ENCODE peak calls at places on chromosome 15, in nine cellular contexts. Y, G, K, A, Z, E, U, I and W are unnamed samples. For H3K36me3, the result is how much of the 10 kb centered on the place peaks cover.

GRCh38 chr15:33454996-33455395 is 144.2 kb downstream of the RYR3 start:
- DNase-seq in Z (no peak), A (no peak), K (no peak), U (no peak), I (no peak), G (no peak), E (no peak), Y (no peak), W (no peak)

GRCh38 chr15:38487383-38487782 is 33.5 kb downstream of the FAM98B start:
- DNase-seq in Y (no peak), G (no peak), I (no peak), E (no peak), K (no peak), U (no peak), A (no peak), Z (no peak), W (no peak)

GRCh38 chr15:61295239-61295638 is 66.1 kb upstream of the RORA start:
- DNase-seq in K (no peak), E (no peak), G (no peak), Z (no peak), Y (no peak), I (no peak), U (no peak), A (no peak), W (peak)

GRCh38 chr15:39018966-39019365 is 454.4 kb upstream of the RASGRP1 start:
- DNase-seq in K (no peak), A (no peak), Y (no peak), E (no peak), Z (no peak), G (no peak), I (no peak), U (no peak), W (no peak)

GRCh38 chr15:53312707-53313106 is 446.8 kb downstream of the WDR72 start:
- DNase-seq in G (peak), K (no peak), E (no peak), I (no peak), U (no peak), Y (no peak), A (no peak), Z (no peak), W (no peak)

GRCh38 chr15:67177750-67178149 is 76.7 kb downstream of the AAGAB start:
- DNase-seq in I (no peak), K (no peak), U (no peak), E (no peak), G (no peak), A (no peak), Z (no peak), Y (peak), W (no peak)

GRCh38 chr15:83322061-83322460 is 37.6 kb upstream of the BNC1 start:
- DNase-seq in Y (peak), I (no peak), G (peak), Z (no peak), K (no peak), U (no peak), A (no peak), E (no peak), W (no peak)

GRCh38 chr15:39079296-39079834 is 501.5 kb upstream of the THBS1 start:
- DNase-seq in E (no peak), G (no peak), Z (peak), I (no peak), U (no peak), Y (peak), A (no peak), K (peak), W (no peak)

GRCh38 chr15:89101302-89102191 is 13.3 kb downstream of the ABHD2 start:
- DNase-seq in Y (peak), E (no peak), U (no peak), Z (peak), K (peak), I (no peak), G (no peak), A (peak), W (no peak)

GRCh38 chr15:59556405-59556804 is 55.2 kb upstream of the GCNT3 start:
- DNase-seq in Y (peak), I (no peak), Z (no peak), G (no peak), E (no peak), U (no peak), A (no peak), K (no peak), W (no peak)

GRCh38 chr15:69321041-69321554 is 22.4 kb downstream of the PAQR5 start:
- DNase-seq in K (no peak), Y (no peak), A (no peak), G (no peak), I (peak), E (no peak), Z (no peak), U (peak), W (no peak)

GRCh38 chr15:81338422-81339007 is 14.6 kb upstream of the STARD5 start:
- DNase-seq in I (no peak), A (peak), U (no peak), K (no peak), Z (peak), E (no peak), G (no peak), Y (peak), W (no peak)

GRCh38 chr15:73934281-73934680 is 8.0 kb downstream of the LOXL1 start:
- DNase-seq in I (no peak), A (no peak), U (no peak), Z (peak), Y (no peak), K (no peak), G (no peak), E (no peak), W (no peak)

GRCh38 chr15:67085818-67086649 is 20.6 kb downstream of the SMAD3 start:
- DNase-seq in I (no peak), Z (no peak), E (peak), K (no peak), G (no peak), Y (peak), A (no peak), U (peak), W (no peak)

GRCh38 chr15:94582368-94582767 is 351.0 kb downstream of the MCTP2 start:
- DNase-seq in G (peak), I (peak), A (peak), K (peak), Y (peak), E (peak), U (peak), Z (peak), W (peak)

GRCh38 chr15:100192092-100192695 is 149.6 kb downstream of the ADAMTS17 start:
- DNase-seq in G (no peak), K (no peak), U (no peak), A (no peak), I (peak), E (no peak), Z (peak), Y (no peak), W (no peak)

GRCh38 chr15:66099950-66100671 is 153.4 kb downstream of the MEGF11 start:
- DNase-seq in Y (no peak), E (no peak), G (no peak), I (no peak), U (no peak), K (no peak), A (no peak), Z (no peak), W (no peak)

GRCh38 chr15:84880822-84881519 is 3.5 kb upstream of the SLC28A1 start:
- DNase-seq in K (no peak), E (no peak), A (no peak), U (no peak), Z (no peak), Y (no peak), I (no peak), G (no peak), W (no peak)

GRCh38 chr15:73930790-73931281 is 4.6 kb downstream of the LOXL1 start:
- DNase-seq in E (no peak), K (peak), Z (no peak), G (no peak), A (no peak), I (no peak), Y (peak), U (no peak), W (no peak)

GRCh38 chr15:99564221-99565030 is 1.4 kb upstream of the MEF2A start:
- DNase-seq in I (no peak), Y (peak), U (no peak), G (no peak), K (peak), E (peak), A (no peak), Z (no peak), W (peak)

GRCh38 chr15:35218215-35218614 is 133.1 kb upstream of the NANOGP8 start:
- DNase-seq in Y (no peak), A (no peak), K (no peak), I (no peak), Z (no peak), E (no peak), U (no peak), G (no peak), W (no peak)

GRCh38 chr15:99296386-99296785 is 45.1 kb downstream of the LRRC28 start:
- DNase-seq in Y (peak), K (no peak), A (no peak), Z (no peak), G (no peak), I (no peak), U (no peak), E (no peak), W (no peak)

GRCh38 chr15:82843561-82843960 is 34.1 kb downstream of the WHAMM start:
- DNase-seq in Y (no peak), U (no peak), I (no peak), Z (no peak), G (no peak), A (no peak), K (no peak), E (peak), W (no peak)

GRCh38 chr15:89967892-89968291 is 33.2 kb upstream of the ZNF710 start:
- DNase-seq in I (no peak), U (no peak), Z (no peak), Y (no peak), G (no peak), K (no peak), A (no peak), E (no peak), W (no peak)

GRCh38 chr15:49495993-49496747 is 73.1 kb downstream of the FGF7 start:
- DNase-seq in Z (peak), K (no peak), E (no peak), G (no peak), I (no peak), A (no peak), Y (peak), U (no peak), W (no peak)
- TF ChIP-seq EZH2phosphoT487 in Z (no peak), K (no peak), E (no peak), G (no peak), I (no peak), A (no peak), Y (no peak), U (no peak), W (no peak)

GRCh38 chr15:86590461-86590860 is 510.8 kb downstream of the AGBL1 start:
- DNase-seq in Y (no peak), K (no peak), E (no peak), Z (no peak), G (peak), U (no peak), I (no peak), A (no peak), W (no peak)

GRCh38 chr15:86591994-86592746 is 512.5 kb downstream of the AGBL1 start:
- DNase-seq in U (no peak), A (no peak), Y (no peak), G (no peak), K (no peak), I (no peak), E (no peak), Z (no peak), W (no peak)

GRCh38 chr15:86591158-86591557 is 511.5 kb downstream of the AGBL1 start:
- DNase-seq in K (no peak), U (no peak), G (no peak), Z (no peak), E (no peak), I (no peak), A (no peak), Y (no peak), W (no peak)

DNA sequence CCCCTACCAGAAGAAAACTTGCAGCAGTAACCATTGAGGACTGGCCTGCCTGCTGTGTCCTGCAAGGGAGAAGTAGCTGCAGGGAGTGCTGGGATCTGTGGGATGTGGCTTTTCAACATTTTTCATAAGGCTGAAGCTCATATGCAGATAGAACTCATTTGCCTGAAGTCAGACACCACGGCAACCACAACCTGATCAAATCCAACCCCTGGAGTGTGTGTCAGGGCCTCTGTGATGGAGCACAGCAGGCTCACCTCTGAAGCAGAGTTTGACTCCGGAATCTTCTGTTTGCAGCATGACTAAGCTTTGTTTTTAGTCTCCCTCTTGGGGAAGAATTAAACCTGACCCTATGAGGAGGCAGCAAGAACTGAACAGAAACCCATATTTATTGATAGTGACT is 508.7 kb downstream of the AGBL1 start:
- DNase-seq in E (no peak), A (no peak), G (no peak), I (no peak), Z (no peak), Y (no peak), K (no peak), U (no peak), W (no peak)
- H3K36me3 ChIP-seq in E (under half), A (under half), G (under half), I (under half), Z (under half), Y (under half), K (under half), U (under half), W (under half)

DNA sequence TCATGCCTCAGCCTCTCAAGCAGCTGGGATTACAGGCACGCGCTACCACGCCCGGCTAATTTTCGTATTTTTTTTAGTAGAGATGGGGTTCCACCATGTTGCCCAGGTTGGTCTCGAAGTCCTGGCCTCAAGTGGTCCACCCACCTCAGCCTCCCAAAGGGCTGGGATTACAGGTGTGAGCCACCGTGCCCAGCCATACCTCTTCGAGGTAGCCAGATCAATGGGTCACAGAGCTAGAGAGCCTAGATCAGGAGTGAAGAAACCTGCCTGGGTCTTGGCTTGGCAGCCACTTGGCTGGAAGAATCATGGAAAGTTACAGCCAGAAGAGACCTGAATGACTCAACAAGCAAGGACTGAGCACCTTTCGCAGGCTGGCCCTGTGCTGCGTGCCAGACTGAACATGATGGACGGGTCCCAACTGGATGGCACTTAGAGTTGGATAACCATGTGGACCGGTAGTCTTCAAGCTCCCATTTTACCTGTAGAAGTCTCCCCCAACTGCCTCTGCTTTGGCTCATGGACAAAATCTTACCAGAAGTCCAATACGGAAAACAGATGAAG is 29.7 kb downstream of the GNB5 start:
- DNase-seq in Z (no peak), U (no peak), E (no peak), G (no peak), K (no peak), I (no peak), A (no peak), Y (no peak), W (no peak)
- TF ChIP-seq EZH2phosphoT487 in Z (no peak), U (no peak), E (no peak), G (no peak), K (no peak), I (no peak), A (no peak), Y (no peak), W (no peak)

GRCh38 chr15:48337626-48338025 is 6.4 kb downstream of the DUT start:
- DNase-seq in U (no peak), G (no peak), Z (no peak), I (no peak), E (no peak), Y (no peak), K (no peak), A (no peak), W (no peak)
- H3K36me3 ChIP-seq in U (under half), G (under half), Z (under half), I (half or more), E (half or more), Y (under half), K (under half), A (under half), W (under half)

GRCh38 chr15:75948761-75949296 is 45.2 kb downstream of the FBXO22 start:
- DNase-seq in K (no peak), Y (no peak), U (no peak), E (no peak), Z (no peak), I (no peak), A (no peak), G (no peak), W (no peak)
- TF ChIP-seq EZH2phosphoT487 in K (no peak), Y (no peak), U (no peak), E (no peak), Z (no peak), I (no peak), A (no peak), G (no peak), W (no peak)

DNA sequence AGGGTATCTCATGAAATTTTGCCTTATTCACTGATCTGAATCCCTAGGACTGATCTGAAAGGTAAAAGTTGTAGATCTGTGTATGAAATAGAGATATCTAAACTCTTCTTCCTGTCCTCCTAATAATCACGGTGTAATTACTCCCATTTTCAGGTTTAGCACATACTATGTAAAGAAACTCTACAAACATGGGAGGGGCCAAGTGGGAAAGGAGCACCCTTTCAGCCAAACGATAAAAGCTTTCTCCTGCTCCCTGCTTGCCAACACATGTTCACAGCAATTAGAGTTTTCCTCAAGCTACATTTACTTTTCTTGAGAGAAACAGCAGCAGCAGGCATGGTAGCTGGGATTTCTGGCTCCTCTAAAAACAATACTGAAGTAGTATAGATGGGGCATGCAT is 71.6 kb downstream of the CHAC1 start:
- DNase-seq in K (no peak), I (no peak), A (no peak), Z (no peak), G (no peak), E (no peak), Y (peak), U (no peak), W (no peak)
- H3K36me3 ChIP-seq in K (under half), I (under half), A (under half), Z (half or more), G (under half), E (half or more), Y (under half), U (under half), W (under half)